ENCODE peak calls at places on chromosomes 16 and 17, in seven cellular contexts. H, T, P, Z, O, X and W are unnamed samples.

GRCh38 chr17:63019138-63019873 is 53.3 kb downstream of the TANC2 start:
- DNase-seq in T (no peak), X (no peak), H (no peak), Z (no peak), O (no peak), P (no peak), W (no peak)

GRCh38 chr17:45228985-45229517 is 7.4 kb downstream of the FMNL1 start:
- DNase-seq in X (peak), H (peak), O (peak), T (no peak), P (peak), Z (peak), W (peak)

GRCh38 chr17:35743911-35744328 is 9.1 kb downstream of the GAS2L2 start:
- DNase-seq in O (peak), X (no peak), P (peak), Z (no peak), T (no peak), H (no peak), W (peak)

GRCh38 chr16:88497561-88498420 is 44.7 kb downstream of the ZFPM1 start:
- DNase-seq in T (no peak), H (no peak), X (no peak), Z (no peak), P (peak), O (no peak), W (no peak)

GRCh38 chr16:23423496-23424049 is 29.4 kb downstream of the COG7 start:
- DNase-seq in P (peak), T (no peak), H (no peak), Z (peak), O (peak), X (peak), W (peak)

GRCh38 chr17:37338847-37339246 is 36.9 kb upstream of the C17orf78 start:
- DNase-seq in H (no peak), T (no peak), Z (no peak), O (no peak), P (no peak), X (no peak), W (no peak)

GRCh38 chr17:69434164-69434579 is 19.7 kb downstream of the MAP2K6 start:
- DNase-seq in Z (no peak), X (no peak), T (no peak), H (no peak), O (no peak), P (peak), W (no peak)

GRCh38 chr16:52548261-52549010 is 1.5 kb upstream of the TOX3 start:
- DNase-seq in H (no peak), O (no peak), Z (no peak), P (no peak), T (no peak), X (no peak), W (no peak)

GRCh38 chr17:27856676-27857429 is 36.3 kb downstream of the LYRM9 start:
- DNase-seq in Z (no peak), H (no peak), T (no peak), O (no peak), X (no peak), P (no peak), W (no peak)

GRCh38 chr17:82424863-82425159 is 6.4 kb upstream of the OGFOD3 start:
- DNase-seq in Z (no peak), T (no peak), O (no peak), H (no peak), P (no peak), X (no peak), W (no peak)

GRCh38 chr16:57606847-57607501 is 21.5 kb upstream of the ADGRG1 start:
- DNase-seq in X (no peak), Z (no peak), T (peak), P (no peak), H (no peak), O (peak), W (no peak)

GRCh38 chr17:29968271-29968670 is 26.8 kb downstream of the EFCAB5 start:
- DNase-seq in T (no peak), O (no peak), X (no peak), H (no peak), Z (no peak), P (no peak), W (no peak)

GRCh38 chr17:29155235-29155965 is 24.8 kb downstream of the MYO18A start:
- DNase-seq in P (peak), H (no peak), X (no peak), T (no peak), Z (no peak), O (peak), W (peak)

GRCh38 chr16:75251280-75252048 is at the start of gene BCAR1:
- DNase-seq in Z (peak), X (peak), H (peak), P (peak), O (peak), T (peak), W (peak)

GRCh38 chr16:75252946-75253911 is 1.8 kb upstream of the BCAR1 start:
- DNase-seq in P (peak), T (no peak), Z (peak), H (peak), O (peak), X (no peak), W (peak)

GRCh38 chr16:75250809-75251279 is 580 bp downstream of the BCAR1 start:
- DNase-seq in X (no peak), T (peak), Z (no peak), P (no peak), O (peak), H (peak), W (no peak)

GRCh38 chr16:75250089-75250808 is 1.2 kb downstream of the BCAR1 start:
- DNase-seq in Z (no peak), T (peak), H (peak), P (no peak), O (peak), X (no peak), W (no peak)

GRCh38 chr16:75252049-75252864 is 833 bp upstream of the BCAR1 start:
- DNase-seq in Z (no peak), X (no peak), P (no peak), O (peak), T (no peak), H (no peak), W (no peak)
- TF ChIP-seq CTCF in Z (no peak), X (no peak), P (no peak), O (no peak), T (no peak), H (no peak), W (no peak)

GRCh38 chr17:795276-795675 is 13.1 kb downstream of the MRM3 start:
- DNase-seq in P (no peak), Z (no peak), X (no peak), O (peak), T (no peak), H (peak), W (no peak)

GRCh38 chr17:797236-797635 is 15.1 kb downstream of the MRM3 start:
- DNase-seq in O (no peak), Z (no peak), X (no peak), P (no peak), H (peak), T (no peak), W (no peak)

GRCh38 chr17:796609-797008 is 14.5 kb downstream of the MRM3 start:
- DNase-seq in P (no peak), T (no peak), H (peak), O (no peak), Z (no peak), X (no peak), W (no peak)

GRCh38 chr17:795721-796120 is 13.6 kb downstream of the MRM3 start:
- DNase-seq in P (no peak), X (no peak), Z (no peak), O (peak), T (no peak), H (peak), W (no peak)

GRCh38 chr17:794876-795275 is 12.7 kb downstream of the MRM3 start:
- DNase-seq in P (peak), H (peak), T (peak), O (peak), X (peak), Z (no peak), W (peak)
- H3K4me3 ChIP-seq in P (peak), H (peak), T (peak), O (peak), X (no peak), Z (peak), W (peak)

GRCh38 chr16:72099377-72099818 is 5.8 kb downstream of the DHX38 start:
- DNase-seq in T (no peak), P (peak), H (no peak), X (no peak), O (no peak), Z (no peak), W (peak)
- TF ChIP-seq CTCF in T (peak), P (peak), H (peak), X (peak), O (peak), Z (peak), W (peak)

GRCh38 chr17:43983515-43984411 is 20.7 kb upstream of the NAGS start:
- DNase-seq in O (peak), X (no peak), T (peak), P (no peak), H (peak), Z (no peak), W (no peak)
- H3K4me3 ChIP-seq in O (no peak), X (peak), T (peak), P (peak), H (peak), Z (peak), W (peak)

GRCh38 chr16:83807710-83808572 is at the start of gene HSBP1:
- DNase-seq in X (peak), H (peak), P (peak), Z (peak), T (peak), O (peak), W (peak)

GRCh38 chr16:83807327-83807709 is 460 bp upstream of the HSBP1 start:
- DNase-seq in H (no peak), Z (no peak), T (no peak), X (no peak), O (no peak), P (no peak), W (no peak)

GRCh38 chr16:83808573-83809014 is 816 bp downstream of the HSBP1 start:
- DNase-seq in T (no peak), P (no peak), X (no peak), H (no peak), Z (no peak), O (no peak), W (no peak)

GRCh38 chr16:83810906-83811305 is 3.1 kb downstream of the HSBP1 start:
- DNase-seq in T (no peak), H (no peak), X (no peak), Z (no peak), O (no peak), P (no peak), W (peak)

DNA sequence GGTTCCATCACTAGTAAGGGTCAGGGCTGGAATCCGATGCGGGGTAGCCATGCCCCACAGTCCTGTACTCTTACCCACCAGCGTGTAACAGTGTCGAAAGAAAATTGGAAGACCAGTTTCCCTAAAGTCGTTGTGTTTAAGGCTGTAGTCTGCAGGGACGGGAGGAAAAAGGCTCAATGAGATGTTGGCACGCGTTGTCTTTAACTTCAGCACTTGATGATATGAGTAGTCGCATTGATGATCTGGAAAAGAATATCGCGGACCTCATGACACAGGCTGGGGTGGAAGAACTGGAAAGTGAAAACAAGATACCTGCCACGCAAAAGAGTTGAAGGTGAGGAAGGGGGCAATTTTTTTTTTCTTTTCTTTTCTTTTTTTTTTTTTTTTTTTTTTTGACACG is 1.3 kb downstream of the HSBP1 start:
- DNase-seq in O (no peak), H (no peak), T (no peak), X (no peak), P (no peak), Z (no peak), W (no peak)
- TF ChIP-seq CTCF in O (no peak), H (no peak), T (no peak), X (no peak), P (no peak), Z (no peak), W (no peak)

GRCh38 chr17:50375858-50376538 is 3.0 kb downstream of the EME1 start:
- DNase-seq in O (no peak), T (no peak), P (no peak), H (no peak), X (no peak), Z (no peak), W (no peak)

GRCh38 chr17:50372222-50372621 is 762 bp downstream of the MRPL27 start:
- DNase-seq in O (no peak), H (no peak), Z (no peak), P (no peak), X (no peak), T (no peak), W (no peak)

GRCh38 chr17:50371526-50371925 is 1.5 kb downstream of the MRPL27 start:
- DNase-seq in H (no peak), O (no peak), T (no peak), P (no peak), X (no peak), Z (no peak), W (no peak)

GRCh38 chr17:50372708-50373556 is at the start of the genes EME1 and MRPL27:
- DNase-seq in Z (no peak), O (peak), T (peak), X (peak), H (peak), P (peak), W (peak)

DNA sequence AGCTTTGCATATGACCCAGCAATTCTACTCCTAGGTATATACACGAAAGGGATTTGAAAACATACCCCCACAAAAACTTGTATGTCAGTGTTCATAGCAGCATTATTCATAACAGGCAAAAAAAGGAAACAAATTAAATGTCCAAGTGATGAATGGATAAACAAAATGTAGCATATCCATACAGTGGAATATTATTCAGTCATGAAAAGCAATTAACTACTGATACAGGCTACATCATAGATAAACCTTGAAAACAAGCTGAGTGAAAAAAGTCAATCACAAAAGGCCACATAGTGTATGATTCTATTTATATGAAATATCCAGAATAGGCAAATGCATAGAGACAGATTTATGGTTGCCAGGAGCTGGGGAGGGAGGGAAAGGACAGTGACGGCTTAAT is 676 bp downstream of the EME1 start:
- DNase-seq in P (no peak), O (no peak), T (no peak), X (no peak), H (no peak), Z (no peak), W (no peak)
- H3K4me3 ChIP-seq in P (peak), O (no peak), T (no peak), X (peak), H (no peak), Z (peak), W (peak)

GRCh38 chr16:67807148-67807682 is 526 bp downstream of the TSNAXIP1 start:
- DNase-seq in T (no peak), O (no peak), P (no peak), X (no peak), H (peak), Z (no peak), W (no peak)
- TF ChIP-seq CTCF in T (no peak), O (no peak), P (peak), X (peak), H (no peak), Z (no peak), W (peak)

DNA sequence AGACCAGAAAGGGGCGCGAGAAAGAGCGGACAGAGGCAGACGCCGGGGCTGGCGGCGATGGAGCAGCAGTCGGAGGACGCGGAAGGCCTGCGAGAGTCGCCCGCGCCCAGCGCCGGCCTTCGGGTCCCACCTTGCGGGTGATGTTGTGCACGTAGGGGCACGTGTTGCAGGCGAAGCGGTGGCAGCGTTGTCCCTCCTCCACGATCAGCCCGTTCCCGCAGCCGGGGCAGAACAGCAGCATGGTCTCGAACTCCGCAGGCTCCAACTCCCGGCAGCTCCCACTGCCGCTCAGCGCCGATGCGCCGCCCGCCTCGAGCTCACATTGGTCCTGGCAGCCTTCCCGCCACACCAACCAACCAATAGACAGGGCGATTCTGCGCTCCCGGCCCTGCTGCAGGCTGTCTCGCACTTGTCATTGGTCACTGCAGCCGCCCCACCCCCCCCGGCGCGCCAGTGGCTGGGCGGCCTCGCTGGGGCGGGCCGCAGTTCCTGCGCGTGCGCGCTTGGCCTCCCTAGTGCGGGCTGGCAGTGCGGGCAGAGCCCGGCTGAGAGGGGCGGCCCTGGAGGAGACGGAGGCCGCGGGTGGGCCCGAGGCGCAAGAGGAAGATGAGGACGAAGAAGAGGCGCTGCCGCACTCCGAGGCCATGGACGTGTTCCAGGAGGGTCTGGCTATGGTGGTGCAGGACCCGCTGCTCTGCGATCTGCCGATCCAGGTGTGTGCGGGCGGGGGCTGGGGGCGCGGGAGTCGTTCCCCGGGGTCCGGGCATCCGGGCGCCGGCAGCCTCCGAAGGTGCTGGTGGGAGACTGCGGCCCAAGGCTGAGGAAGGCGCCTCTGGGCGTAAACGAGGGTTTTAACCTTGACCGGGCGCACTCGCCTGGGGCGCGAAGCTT is at the start of the genes POLR3K and SNRNP25:
- DNase-seq in H (peak), X (peak), T (peak), Z (peak), O (peak), P (peak), W (peak)
- H3K4me3 ChIP-seq in H (peak), X (peak), T (peak), Z (peak), O (peak), P (peak), W (peak)

GRCh38 chr17:740240-741055 is 8.1 kb downstream of the TLCD3A start:
- DNase-seq in O (peak), Z (no peak), H (no peak), X (no peak), P (no peak), T (no peak), W (no peak)
- TF ChIP-seq CTCF in O (no peak), Z (no peak), H (no peak), X (no peak), P (no peak), T (no peak), W (no peak)

GRCh38 chr17:42071810-42072209 is 21.4 kb upstream of the C17orf113 start:
- DNase-seq in X (no peak), P (no peak), T (no peak), Z (no peak), H (no peak), O (no peak), W (no peak)
- H3K4me3 ChIP-seq in X (no peak), P (no peak), T (peak), Z (no peak), H (no peak), O (no peak), W (no peak)